ENCODE peak calls at places on chromosomes 7 and 10, in six cellular contexts. R is BE2C, Z is OCI-LY7, L is aorta, C is ascending aorta, J is Peyer's patch. Y is an unnamed sample.

GRCh38 chr7:23918856-23919255 is 208.8 kb downstream of the STK31 start:
- DNase-seq in L (no peak), J (no peak), Z (no peak), C (no peak), R (no peak), Y (no peak)

GRCh38 chr10:100800931-100801330 is 55.5 kb downstream of the PAX2 start:
- DNase-seq in L (peak; percentile 10), Z (no peak), J (no peak), C (no peak), R (no peak), Y (no peak)

GRCh38 chr10:34760606-34761005 is 54.5 kb downstream of the PARD3 start:
- DNase-seq in L (no peak), R (no peak), Z (no peak), J (no peak), C (no peak), Y (no peak)

GRCh38 chr7:109009636-109010035 is 440.0 kb downstream of the DNAJB9 start:
- DNase-seq in C (no peak), L (no peak), J (no peak), Z (no peak), R (no peak), Y (no peak)

GRCh38 chr7:1969459-1970284 is 263.1 kb downstream of the MAD1L1 start:
- DNase-seq in J (no peak), R (peak; percentile 5), C (no peak), Z (no peak), L (peak; percentile 37), Y (no peak)

GRCh38 chr10:13404305-13404759 is 56.2 kb upstream of the SEPHS1 start:
- DNase-seq in J (no peak), Z (no peak), R (no peak), C (no peak), L (no peak), Y (no peak)

GRCh38 chr10:108086502-108086901 is 922.0 kb upstream of the SORCS1 start:
- DNase-seq in L (no peak), J (no peak), C (no peak), R (no peak), Z (no peak), Y (no peak)

GRCh38 chr7:150972094-150972493 is 6.0 kb downstream of the KCNH2 start:
- DNase-seq in Z (no peak), C (no peak), J (no peak), L (no peak), R (peak; percentile 91), Y (peak; percentile 88)

GRCh38 chr7:47336178-47337020 is 245.5 kb downstream of the TNS3 start:
- DNase-seq in R (no peak), L (peak; percentile 84), J (no peak), C (peak; percentile 88), Z (no peak), Y (peak; percentile 64)

GRCh38 chr10:73218466-73219191 is 28.4 kb downstream of the DNAJC9 start:
- DNase-seq in R (no peak), C (no peak), L (no peak), J (no peak), Z (peak; percentile 42), Y (no peak)

GRCh38 chr10:56095506-56096225 is 265.4 kb downstream of the ZWINT start:
- DNase-seq in C (no peak), R (peak; percentile 9), Z (no peak), J (no peak), L (no peak), Y (no peak)

GRCh38 chr7:48091506-48092433 is 2.7 kb downstream of the UPP1 start:
- DNase-seq in C (no peak), L (no peak), Z (no peak), R (no peak), J (no peak), Y (no peak)

GRCh38 chr7:131010714-131011436 is 276.9 kb upstream of the KLF14 start:
- DNase-seq in R (no peak), Z (no peak), C (no peak), L (no peak), J (no peak), Y (no peak)

DNA sequence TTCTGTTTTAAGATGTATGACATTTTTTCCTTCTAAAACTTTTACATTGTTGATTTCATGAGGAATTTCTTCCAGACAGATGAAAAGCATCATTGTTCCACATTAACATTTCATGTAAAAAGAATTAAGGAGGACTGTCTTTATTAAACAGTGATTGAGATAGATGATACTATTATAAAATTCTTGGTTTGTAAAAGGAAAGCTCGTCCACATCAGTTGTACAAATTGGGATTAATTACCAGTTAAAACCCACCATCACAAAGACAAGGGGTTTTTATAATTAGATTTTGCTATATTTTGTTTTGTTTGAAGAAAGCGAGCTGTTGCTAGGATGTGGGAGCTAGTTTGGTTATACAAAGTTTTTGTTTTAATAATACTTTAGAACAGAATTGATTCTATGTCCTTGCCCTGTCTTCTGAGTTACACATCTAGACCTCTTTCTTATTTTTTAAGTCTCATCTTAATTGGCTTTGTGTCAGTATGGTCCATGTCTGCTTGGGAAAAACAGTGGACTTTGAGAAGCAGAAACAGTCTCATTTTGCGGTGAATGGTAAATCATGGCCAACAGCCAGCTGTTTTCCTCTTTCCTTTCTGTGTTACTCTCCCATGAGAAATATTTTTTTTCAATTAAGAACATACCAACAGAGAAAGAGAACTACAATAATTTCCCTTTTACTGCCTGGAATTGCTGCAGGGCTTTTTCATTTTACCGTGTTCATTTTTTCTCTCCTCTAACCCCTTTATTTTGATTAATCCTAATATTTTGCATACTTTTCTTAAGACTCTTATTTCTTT is 3.2 kb downstream of the TES start:
- DNase-seq in J (no peak), R (no peak), L (no peak), C (no peak), Z (no peak), Y (peak; percentile 31)
- H3K4me1 ChIP-seq in J (peaks cover 22% of the 10 kb centered on the region), R (no peaks in the 10 kb centered on the region), L (peaks cover 6% of the 10 kb centered on the region), C (peaks cover 5% of the 10 kb centered on the region), Z (peaks cover 7% of the 10 kb centered on the region), Y (no peaks in the 10 kb centered on the region)

DNA sequence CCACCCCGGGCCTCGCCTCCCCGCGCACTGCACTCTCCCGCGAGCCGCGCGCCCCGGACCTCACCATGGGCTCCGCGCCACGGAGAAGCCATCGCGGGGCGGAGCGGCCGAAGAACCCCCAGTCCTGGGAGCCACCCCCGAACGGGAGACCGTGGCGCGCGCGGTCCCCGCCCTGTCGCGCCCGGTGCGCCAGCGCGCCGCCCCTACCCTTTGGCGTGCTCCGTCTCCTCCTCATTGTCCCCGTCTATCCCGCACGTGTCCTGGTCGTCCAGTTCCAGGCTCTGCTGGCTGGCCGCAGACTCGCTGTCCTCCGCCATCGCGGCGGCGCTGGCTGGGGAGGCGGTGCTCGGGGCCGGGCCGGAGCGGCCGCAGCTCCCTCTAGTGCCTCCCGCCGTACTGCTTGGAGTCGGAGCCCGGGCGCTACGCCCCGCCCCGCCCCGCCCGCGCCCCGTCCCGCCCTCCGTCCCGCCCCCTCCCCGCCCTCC is at the start of gene NMT2:
- DNase-seq in R (peak; percentile 90), C (peak; percentile 90), J (peak; percentile 41), Z (peak; percentile 89), L (peak; percentile 94), Y (no peak)
- H3K4me1 ChIP-seq in R (peaks cover 4% of the 10 kb centered on the region), C (no peaks in the 10 kb centered on the region), J (peaks cover 4% of the 10 kb centered on the region), Z (no peaks in the 10 kb centered on the region), L (peaks cover 6% of the 10 kb centered on the region), Y (peaks cover 34% of the 10 kb centered on the region)

DNA sequence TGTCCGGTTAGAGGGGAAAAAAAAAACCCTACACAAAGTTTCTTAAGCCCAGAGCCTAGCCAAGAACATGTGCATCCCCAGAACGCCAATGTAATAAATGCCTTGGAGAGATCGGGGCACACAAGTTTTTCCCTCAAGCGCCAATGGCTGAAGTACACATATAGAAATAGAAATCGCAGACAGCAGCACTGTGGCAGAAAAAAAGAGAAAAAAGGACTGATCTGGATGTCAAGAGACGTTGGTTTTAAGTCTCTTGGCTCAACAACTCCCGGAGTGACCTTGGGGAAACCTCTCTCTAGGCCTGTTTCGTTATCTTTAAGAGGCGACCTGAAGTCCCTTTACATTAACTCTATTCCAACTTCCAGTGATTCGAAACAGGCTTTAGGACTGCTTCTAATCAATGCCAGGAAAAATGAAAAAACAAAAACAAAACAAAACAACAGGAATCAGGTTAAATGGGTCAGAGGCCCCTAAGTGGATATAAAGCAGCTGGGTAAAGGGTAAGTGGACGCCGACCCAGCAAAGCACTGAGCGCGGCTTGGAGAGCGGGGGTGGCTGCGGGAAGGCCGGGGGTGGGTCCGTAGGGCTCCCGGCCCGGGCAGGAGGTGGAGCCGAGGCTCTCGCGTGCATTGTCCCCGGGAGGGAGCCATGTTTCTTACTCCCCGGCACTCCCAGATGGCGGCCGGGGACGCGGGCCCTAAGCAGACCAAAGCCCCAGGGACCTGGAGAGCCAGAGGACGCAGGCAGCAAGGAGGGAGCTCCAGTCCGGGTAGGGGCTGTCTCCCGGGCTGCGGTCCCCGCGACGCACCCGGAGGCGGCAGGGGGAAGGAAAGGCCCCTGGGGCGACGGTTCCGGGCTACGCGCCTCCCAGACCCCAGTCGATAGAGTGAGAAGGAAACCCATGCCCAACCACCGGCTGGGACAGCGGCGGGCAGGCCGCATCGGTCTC is 771 bp downstream of the EIF3A start:
- DNase-seq in R (peak; percentile 66), L (peak; percentile 92), J (peak; percentile 52), Z (peak; percentile 71), C (peak; percentile 84), Y (peak; percentile 86)
- H3K4me1 ChIP-seq in R (peaks cover 5% of the 10 kb centered on the region), L (no peaks in the 10 kb centered on the region), J (peaks cover 22% of the 10 kb centered on the region), Z (peaks cover 37% of the 10 kb centered on the region), C (no peaks in the 10 kb centered on the region), Y (peaks cover 27% of the 10 kb centered on the region)

DNA sequence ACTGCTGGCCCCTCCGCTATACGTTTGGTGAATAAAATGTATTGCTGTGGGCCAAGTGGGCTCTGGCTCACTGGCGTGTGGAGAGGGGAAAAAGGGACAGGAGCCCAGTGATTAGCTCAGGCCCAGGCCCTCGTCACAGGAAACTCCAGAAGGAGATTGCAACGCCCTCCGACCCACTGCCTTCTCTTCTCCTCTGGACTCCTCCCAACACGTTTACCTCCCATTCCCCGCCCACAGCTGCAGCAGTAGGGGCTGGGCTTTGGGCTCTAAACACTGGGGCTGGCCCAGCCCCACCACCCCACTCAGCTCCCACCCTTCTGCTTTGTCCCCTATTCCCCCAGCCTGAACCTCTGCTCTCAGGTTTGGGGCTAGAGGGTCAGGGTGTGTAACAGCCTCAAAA is 173.9 kb downstream of the NEURL1 start:
- DNase-seq in R (peak; percentile 23), Z (no peak), C (no peak), J (no peak), L (no peak), Y (peak; percentile 60)
- H3K4me1 ChIP-seq in R (peaks cover 10% of the 10 kb centered on the region), Z (no peaks in the 10 kb centered on the region), C (peaks cover 8% of the 10 kb centered on the region), J (no peaks in the 10 kb centered on the region), L (no peaks in the 10 kb centered on the region), Y (peaks cover 80% of the 10 kb centered on the region)

DNA sequence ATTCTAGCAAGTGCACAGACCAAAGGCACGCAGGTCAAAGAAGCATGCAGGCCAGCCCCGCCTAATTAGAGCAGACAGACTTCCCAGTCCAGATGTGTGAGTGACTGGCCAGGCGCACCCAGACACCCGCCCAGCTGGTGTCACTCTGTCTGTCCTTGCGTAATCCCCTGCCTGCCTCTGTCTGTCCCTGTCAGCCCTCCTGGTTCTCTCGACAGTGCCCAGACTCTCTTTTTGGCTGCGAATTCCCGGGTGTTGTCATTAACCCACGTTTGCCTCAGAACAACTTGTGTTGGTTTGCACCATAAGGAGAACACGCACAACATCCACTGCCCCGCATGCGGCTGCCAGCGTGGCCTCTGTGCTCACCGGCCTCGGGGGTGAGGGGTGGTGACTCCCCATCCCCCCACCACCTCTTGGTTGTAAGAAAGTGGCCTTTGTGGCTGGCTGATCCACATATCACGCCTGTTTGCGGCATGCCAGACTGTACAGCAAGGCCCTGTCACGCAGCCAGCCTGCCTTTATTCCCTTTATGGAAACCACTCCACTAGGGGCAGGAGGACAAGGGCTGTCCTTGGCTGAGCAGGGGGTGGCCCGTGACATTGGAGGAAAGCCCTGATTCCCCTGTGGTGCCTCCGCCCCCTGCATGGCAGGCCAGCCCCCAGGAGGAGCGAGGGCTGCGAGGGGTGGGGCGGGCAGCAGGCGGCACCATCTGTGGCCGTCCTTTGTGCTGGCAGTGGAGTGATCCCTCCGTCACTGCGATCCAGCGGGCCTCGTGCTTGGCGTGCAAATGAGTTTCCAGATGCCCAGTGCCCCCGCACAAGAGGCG is 72.8 kb upstream of the PPIF start:
- DNase-seq in C (peak; percentile 90), R (peak; percentile 88), L (peak; percentile 93), J (no peak), Z (no peak), Y (peak; percentile 86)
- H3K4me1 ChIP-seq in C (peaks cover 18% of the 10 kb centered on the region), R (peaks cover 62% of the 10 kb centered on the region), L (no peaks in the 10 kb centered on the region), J (no peaks in the 10 kb centered on the region), Z (peaks cover 3% of the 10 kb centered on the region), Y (peaks cover 53% of the 10 kb centered on the region)